ENCODE peak calls at places on chromosomes 4 and X, in eight cellular contexts. One of them, this sample, is unnamed. For H3K4me1, the result is how much of the 10 kb centered on the place peaks cover.

GRCh38 chr4:186037692-186038658 is 31.0 kb upstream of the TLR3 start:
- DNase-seq in A549: peak
- DNase-seq in endothelial cell of umbilical vein: peak
- DNase-seq in IMR-90: peak
- DNase-seq in Peyer's patch: peak
- DNase-seq in K562: peak
- DNase-seq in psoas muscle: no peak
- DNase-seq in SK-N-SH: peak
- DNase-seq in this sample: peak

GRCh38 chr4:126899382-126899801 is 733.4 kb upstream of the INTU start:
- DNase-seq in K562: no peak
- DNase-seq in IMR-90: peak
- DNase-seq in endothelial cell of umbilical vein: no peak
- DNase-seq in Peyer's patch: no peak
- DNase-seq in SK-N-SH: no peak
- DNase-seq in psoas muscle: no peak
- DNase-seq in A549: no peak
- DNase-seq in this sample: no peak

GRCh38 chr4:26052663-26053534 is 138.9 kb downstream of the SMIM20 start:
- DNase-seq in SK-N-SH: no peak
- DNase-seq in K562: no peak
- DNase-seq in psoas muscle: no peak
- DNase-seq in IMR-90: no peak
- DNase-seq in A549: no peak
- DNase-seq in endothelial cell of umbilical vein: no peak
- DNase-seq in Peyer's patch: no peak
- DNase-seq in this sample: no peak

GRCh38 chrX:781216-782211 is 150.9 kb downstream of the SHOX start:
- DNase-seq in IMR-90: no peak
- DNase-seq in psoas muscle: no peak
- DNase-seq in SK-N-SH: no peak
- DNase-seq in A549: no peak
- DNase-seq in Peyer's patch: no peak
- DNase-seq in endothelial cell of umbilical vein: no peak
- DNase-seq in K562: no peak
- DNase-seq in this sample: no peak

GRCh38 chr4:3074846-3075651 is 568 bp downstream of the HTT start:
- DNase-seq in IMR-90: peak
- DNase-seq in A549: peak
- DNase-seq in psoas muscle: peak
- DNase-seq in K562: peak
- DNase-seq in Peyer's patch: peak
- DNase-seq in SK-N-SH: peak
- DNase-seq in endothelial cell of umbilical vein: peak
- DNase-seq in this sample: peak

GRCh38 chr4:183842134-183842838 is 62.8 kb upstream of the STOX2 start:
- DNase-seq in endothelial cell of umbilical vein: no peak
- DNase-seq in SK-N-SH: no peak
- DNase-seq in IMR-90: no peak
- DNase-seq in Peyer's patch: no peak
- DNase-seq in A549: no peak
- DNase-seq in K562: no peak
- DNase-seq in psoas muscle: no peak
- DNase-seq in this sample: no peak

GRCh38 chrX:114952696-114953095 is 64.7 kb downstream of the IL13RA2 start:
- DNase-seq in IMR-90: no peak
- DNase-seq in K562: no peak
- DNase-seq in psoas muscle: no peak
- DNase-seq in endothelial cell of umbilical vein: no peak
- DNase-seq in Peyer's patch: no peak
- DNase-seq in SK-N-SH: no peak
- DNase-seq in A549: no peak
- DNase-seq in this sample: no peak

GRCh38 chrX:15242899-15243555 is 26.9 kb downstream of the ASB9 start:
- DNase-seq in A549: peak
- DNase-seq in endothelial cell of umbilical vein: peak
- DNase-seq in K562: peak
- DNase-seq in Peyer's patch: peak
- DNase-seq in IMR-90: peak
- DNase-seq in psoas muscle: no peak
- DNase-seq in SK-N-SH: peak
- DNase-seq in this sample: peak

GRCh38 chrX:51568586-51568985 is 50.1 kb downstream of the CENPVL3 start:
- DNase-seq in IMR-90: peak
- DNase-seq in K562: no peak
- DNase-seq in SK-N-SH: no peak
- DNase-seq in Peyer's patch: no peak
- DNase-seq in endothelial cell of umbilical vein: no peak
- DNase-seq in A549: no peak
- DNase-seq in psoas muscle: no peak
- DNase-seq in this sample: no peak

GRCh38 chrX:150365953-150366911 is 3.1 kb downstream of the MAMLD1 start:
- DNase-seq in K562: peak
- DNase-seq in psoas muscle: peak
- DNase-seq in SK-N-SH: no peak
- DNase-seq in endothelial cell of umbilical vein: peak
- DNase-seq in A549: no peak
- DNase-seq in IMR-90: peak
- DNase-seq in Peyer's patch: peak
- DNase-seq in this sample: peak

GRCh38 chr4:37890501-37891220 is at the start of gene TBC1D1:
- DNase-seq in IMR-90: no peak
- DNase-seq in psoas muscle: peak
- DNase-seq in SK-N-SH: peak
- DNase-seq in A549: no peak
- DNase-seq in K562: no peak
- DNase-seq in endothelial cell of umbilical vein: no peak
- DNase-seq in Peyer's patch: peak
- DNase-seq in this sample: peak

GRCh38 chr4:30434656-30435055 is 285.5 kb upstream of the PCDH7 start:
- DNase-seq in A549: no peak
- DNase-seq in Peyer's patch: no peak
- DNase-seq in K562: no peak
- DNase-seq in psoas muscle: no peak
- DNase-seq in endothelial cell of umbilical vein: no peak
- DNase-seq in IMR-90: no peak
- DNase-seq in SK-N-SH: no peak
- DNase-seq in this sample: no peak

GRCh38 chr4:186701788-186702187 is 21.9 kb downstream of the FAT1 start:
- DNase-seq in SK-N-SH: no peak
- DNase-seq in endothelial cell of umbilical vein: no peak
- DNase-seq in A549: no peak
- DNase-seq in K562: no peak
- DNase-seq in psoas muscle: no peak
- DNase-seq in IMR-90: no peak
- DNase-seq in Peyer's patch: no peak
- DNase-seq in this sample: no peak

GRCh38 chrX:53093748-53094583 is at the start of gene KANTR:
- DNase-seq in psoas muscle: peak
- DNase-seq in A549: peak
- DNase-seq in K562: peak
- DNase-seq in SK-N-SH: peak
- DNase-seq in Peyer's patch: peak
- DNase-seq in IMR-90: peak
- DNase-seq in endothelial cell of umbilical vein: peak
- DNase-seq in this sample: peak

GRCh38 chrX:43963726-43964125 is 9.5 kb downstream of the NDP start:
- DNase-seq in endothelial cell of umbilical vein: no peak
- DNase-seq in Peyer's patch: no peak
- DNase-seq in K562: no peak
- DNase-seq in SK-N-SH: no peak
- DNase-seq in psoas muscle: no peak
- DNase-seq in A549: no peak
- DNase-seq in IMR-90: no peak
- DNase-seq in this sample: no peak

GRCh38 chrX:106912864-106913263 is 7.3 kb upstream of the CLDN2 start:
- DNase-seq in endothelial cell of umbilical vein: no peak
- DNase-seq in IMR-90: peak
- DNase-seq in Peyer's patch: no peak
- DNase-seq in psoas muscle: no peak
- DNase-seq in SK-N-SH: no peak
- DNase-seq in K562: no peak
- DNase-seq in A549: no peak
- DNase-seq in this sample: no peak

GRCh38 chr4:15002659-15003440 is 569 bp downstream of the CPEB2 start:
- DNase-seq in Peyer's patch: peak
- DNase-seq in SK-N-SH: peak
- DNase-seq in IMR-90: peak
- DNase-seq in endothelial cell of umbilical vein: peak
- DNase-seq in A549: peak
- DNase-seq in psoas muscle: peak
- DNase-seq in K562: peak
- DNase-seq in this sample: peak

GRCh38 chrX:111095974-111096870 is at the start of gene PAK3:
- DNase-seq in SK-N-SH: peak
- DNase-seq in endothelial cell of umbilical vein: peak
- DNase-seq in psoas muscle: no peak
- DNase-seq in Peyer's patch: peak
- DNase-seq in A549: no peak
- DNase-seq in K562: no peak
- DNase-seq in IMR-90: peak
- DNase-seq in this sample: peak

GRCh38 chrX:70769659-70770232 is 138.8 kb downstream of the TEX11 start:
- DNase-seq in Peyer's patch: no peak
- DNase-seq in K562: peak
- DNase-seq in A549: peak
- DNase-seq in endothelial cell of umbilical vein: peak
- DNase-seq in SK-N-SH: peak
- DNase-seq in psoas muscle: no peak
- DNase-seq in IMR-90: peak
- DNase-seq in this sample: peak

GRCh38 chr4:173748353-173748752 is 218.3 kb upstream of the HAND2 start:
- DNase-seq in A549: no peak
- DNase-seq in K562: no peak
- DNase-seq in IMR-90: peak
- DNase-seq in Peyer's patch: no peak
- DNase-seq in psoas muscle: no peak
- DNase-seq in SK-N-SH: no peak
- DNase-seq in endothelial cell of umbilical vein: no peak
- DNase-seq in this sample: peak
- TF ChIP-seq CTCF in A549: no peak
- TF ChIP-seq CTCF in K562: peak
- TF ChIP-seq CTCF in IMR-90: peak
- TF ChIP-seq CTCF in Peyer's patch: no peak
- TF ChIP-seq CTCF in psoas muscle: no peak
- TF ChIP-seq CTCF in SK-N-SH: peak
- TF ChIP-seq CTCF in endothelial cell of umbilical vein: no peak
- TF ChIP-seq CTCF in this sample: peak

GRCh38 chr4:119506761-119507160 is 121.8 kb downstream of the PDE5A start:
- DNase-seq in SK-N-SH: no peak
- DNase-seq in K562: no peak
- DNase-seq in A549: no peak
- DNase-seq in IMR-90: peak
- DNase-seq in psoas muscle: no peak
- DNase-seq in endothelial cell of umbilical vein: peak
- DNase-seq in Peyer's patch: no peak
- DNase-seq in this sample: no peak
- H3K27ac ChIP-seq in SK-N-SH: no peak
- H3K27ac ChIP-seq in K562: no peak
- H3K27ac ChIP-seq in A549: no peak
- H3K27ac ChIP-seq in IMR-90: no peak
- H3K27ac ChIP-seq in psoas muscle: no peak
- H3K27ac ChIP-seq in endothelial cell of umbilical vein: no peak
- H3K27ac ChIP-seq in Peyer's patch: no peak
- H3K27ac ChIP-seq in this sample: no peak

GRCh38 chr4:24210332-24210902 is 320.6 kb upstream of the PPARGC1A start:
- DNase-seq in psoas muscle: peak
- DNase-seq in K562: no peak
- DNase-seq in Peyer's patch: peak
- DNase-seq in IMR-90: peak
- DNase-seq in SK-N-SH: no peak
- DNase-seq in A549: peak
- DNase-seq in endothelial cell of umbilical vein: no peak
- DNase-seq in this sample: no peak

GRCh38 chr4:24212642-24213041 is 322.8 kb upstream of the PPARGC1A start:
- DNase-seq in K562: no peak
- DNase-seq in Peyer's patch: no peak
- DNase-seq in endothelial cell of umbilical vein: no peak
- DNase-seq in IMR-90: no peak
- DNase-seq in psoas muscle: peak
- DNase-seq in SK-N-SH: no peak
- DNase-seq in A549: no peak
- DNase-seq in this sample: no peak

GRCh38 chr4:24211821-24212220 is 322.0 kb upstream of the PPARGC1A start:
- DNase-seq in psoas muscle: no peak
- DNase-seq in Peyer's patch: no peak
- DNase-seq in endothelial cell of umbilical vein: no peak
- DNase-seq in SK-N-SH: no peak
- DNase-seq in IMR-90: peak
- DNase-seq in K562: no peak
- DNase-seq in A549: no peak
- DNase-seq in this sample: no peak

GRCh38 chr4:24214796-24215195 is 324.9 kb upstream of the PPARGC1A start:
- DNase-seq in endothelial cell of umbilical vein: no peak
- DNase-seq in IMR-90: no peak
- DNase-seq in K562: no peak
- DNase-seq in Peyer's patch: no peak
- DNase-seq in A549: no peak
- DNase-seq in SK-N-SH: no peak
- DNase-seq in psoas muscle: no peak
- DNase-seq in this sample: no peak

DNA sequence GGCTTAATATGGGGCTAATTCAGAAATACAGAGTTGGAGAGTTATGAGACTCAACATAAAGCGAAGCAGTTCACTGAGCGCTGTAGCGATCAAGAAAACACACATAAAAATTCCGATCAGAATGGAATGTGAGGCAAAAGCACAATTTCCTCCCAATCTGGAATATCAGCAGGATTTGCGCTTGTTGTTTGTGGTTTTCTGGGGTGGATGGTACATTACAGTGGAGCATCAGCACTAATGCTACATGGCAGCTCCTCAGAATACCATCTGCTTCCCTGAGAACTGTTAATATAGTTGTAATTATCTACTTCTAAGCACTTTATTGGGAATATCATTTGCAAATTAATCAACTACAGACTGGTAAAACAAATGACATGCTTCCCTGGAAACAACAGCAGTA is 324.1 kb upstream of the PPARGC1A start:
- DNase-seq in psoas muscle: no peak
- DNase-seq in SK-N-SH: no peak
- DNase-seq in IMR-90: no peak
- DNase-seq in A549: no peak
- DNase-seq in K562: no peak
- DNase-seq in endothelial cell of umbilical vein: no peak
- DNase-seq in Peyer's patch: no peak
- DNase-seq in this sample: no peak
- H3K4me1 ChIP-seq in psoas muscle: under half
- H3K4me1 ChIP-seq in SK-N-SH: under half
- H3K4me1 ChIP-seq in IMR-90: under half
- H3K4me1 ChIP-seq in A549: under half
- H3K4me1 ChIP-seq in K562: under half
- H3K4me1 ChIP-seq in endothelial cell of umbilical vein: under half
- H3K4me1 ChIP-seq in Peyer's patch: under half
- H3K4me1 ChIP-seq in this sample: under half

DNA sequence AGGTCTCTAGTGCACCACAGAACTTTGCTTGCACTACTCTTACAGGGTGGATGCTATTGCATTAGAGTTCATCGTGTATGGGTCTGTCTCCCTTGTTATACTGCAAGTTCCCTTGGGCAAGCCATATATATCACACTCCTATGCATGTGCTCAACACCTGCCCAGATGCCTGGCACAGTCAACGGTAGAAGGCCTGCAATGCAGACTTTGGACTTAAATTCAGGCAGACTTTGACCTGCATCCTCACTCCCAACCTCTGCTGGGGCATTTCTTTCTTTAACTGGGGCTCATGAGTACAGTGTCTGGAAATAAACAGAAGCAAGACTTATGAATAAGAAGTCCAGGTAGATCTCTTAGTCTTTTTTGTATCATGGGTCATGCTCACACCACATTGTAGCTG is 148.2 kb downstream of the LDB2 start:
- DNase-seq in Peyer's patch: no peak
- DNase-seq in A549: no peak
- DNase-seq in SK-N-SH: no peak
- DNase-seq in psoas muscle: no peak
- DNase-seq in endothelial cell of umbilical vein: no peak
- DNase-seq in IMR-90: no peak
- DNase-seq in K562: no peak
- DNase-seq in this sample: no peak
- TF ChIP-seq CTCF in Peyer's patch: no peak
- TF ChIP-seq CTCF in A549: no peak
- TF ChIP-seq CTCF in SK-N-SH: no peak
- TF ChIP-seq CTCF in psoas muscle: no peak
- TF ChIP-seq CTCF in endothelial cell of umbilical vein: no peak
- TF ChIP-seq CTCF in IMR-90: no peak
- TF ChIP-seq CTCF in K562: no peak
- TF ChIP-seq CTCF in this sample: no peak

This sample was measured in A673.